ENCODE peak calls at places on chromosome 14, in eight cellular contexts. X, E, F, J, K, Z, Y and U are unnamed samples.

GRCh38 chr14:46054526-46054925 is 597.1 kb downstream of the RPL10L start:
- DNase-seq in X (no peak), E (no peak), F (no peak), J (no peak), K (no peak), Z (peak), Y (peak), U (no peak)

GRCh38 chr14:68535404-68536024 is 257.4 kb downstream of the ZFP36L1 start:
- DNase-seq in X (no peak), E (no peak), F (no peak), J (no peak), K (no peak), Z (peak), Y (peak), U (no peak)

GRCh38 chr14:24071144-24071697 is at the start of gene CPNE6:
- DNase-seq in X (peak), E (no peak), F (no peak), J (no peak), K (no peak), Z (no peak), Y (no peak), U (peak)

GRCh38 chr14:76926521-76927251 is 100.5 kb downstream of the LRRC74A start:
- DNase-seq in X (peak), E (no peak), F (peak), J (peak), K (peak), Z (peak), Y (no peak), U (peak)

GRCh38 chr14:36604757-36605505 is 22.5 kb upstream of the NKX2-8 start:
- DNase-seq in X (peak), E (peak), F (no peak), J (peak), K (no peak), Z (peak), Y (peak), U (peak)

GRCh38 chr14:100406505-100407131 is 83.5 kb downstream of the SLC25A47 start:
- DNase-seq in X (no peak), E (no peak), F (no peak), J (no peak), K (no peak), Z (peak), Y (no peak), U (no peak)

GRCh38 chr14:62614117-62614516 is 431.1 kb downstream of the KCNH5 start:
- DNase-seq in X (no peak), E (no peak), F (no peak), J (no peak), K (no peak), Z (no peak), Y (no peak), U (no peak)

GRCh38 chr14:52694761-52695480 is 437 bp downstream of the ERO1A start:
- DNase-seq in X (no peak), E (peak), F (peak), J (no peak), K (no peak), Z (peak), Y (no peak), U (peak)

GRCh38 chr14:32683679-32684078 is 255.0 kb upstream of the NPAS3 start:
- DNase-seq in X (no peak), E (no peak), F (no peak), J (no peak), K (no peak), Z (no peak), Y (no peak), U (no peak)

GRCh38 chr14:65366802-65367570 is 45.5 kb upstream of the FUT8 start:
- DNase-seq in X (no peak), E (no peak), F (no peak), J (no peak), K (no peak), Z (no peak), Y (no peak), U (no peak)